ENCODE peak calls at places on chromosome 1, in seven cellular contexts. R is Kasumi-1; B is stromal cell of bone marrow; H is stimulated activated CD8-positive, alpha-beta memory T cell treated with anti-CD3 and anti-CD28 coated beads, Interleukin-15, amount 100 ng/mL, for 24 hours; K is fibroblast of the conjunctiva; T is activated naive CD8-positive, alpha-beta T cell treated with anti-CD3 and anti-CD28 coated beads, Interleukin-2, amount 10 ng/mL, durations not matched to agents 7 days and 5 days; A is GM20000. J is an unnamed sample.

GRCh38 chr1:155075535-155075934 is 3.1 kb upstream of the EFNA3 start:
- DNase-seq in B (no peak), T (no peak), H (no peak), R (no peak), K (no peak), A (no peak), J (no peak)

GRCh38 chr1:21724098-21724497 is 54.9 kb upstream of the RAP1GAP start:
- DNase-seq in A (no peak), T (no peak), H (no peak), R (no peak), B (no peak), K (no peak), J (no peak)

GRCh38 chr1:11796036-11796828 is 9.5 kb downstream of the MTHFR start:
- DNase-seq in R (no peak), K (no peak), A (no peak), H (no peak), B (no peak), T (no peak), J (no peak)

GRCh38 chr1:3699596-3699995 is 47.3 kb downstream of the TP73 start:
- DNase-seq in A (no peak), K (no peak), R (no peak), H (no peak), T (no peak), B (no peak), J (no peak)

GRCh38 chr1:151680391-151680790 is 36.2 kb downstream of the CELF3 start:
- DNase-seq in B (no peak), T (no peak), K (no peak), H (no peak), R (no peak), A (no peak), J (no peak)

GRCh38 chr1:6554031-6554906 is at the start of gene NOL9:
- DNase-seq in A (peak), T (peak), B (peak), K (peak), H (peak), R (peak), J (peak)

GRCh38 chr1:160951443-160952128 is 3.0 kb downstream of the ITLN2 start:
- DNase-seq in B (peak), A (peak), K (peak), R (peak), T (peak), H (peak), J (peak)

GRCh38 chr1:195495720-195496635 is 1112.3 kb downstream of the KCNT2 start:
- DNase-seq in B (no peak), H (no peak), A (no peak), R (no peak), T (no peak), K (no peak), J (no peak)

GRCh38 chr1:3151456-3151855 is 82.5 kb downstream of the PRDM16 start:
- DNase-seq in B (no peak), R (no peak), H (no peak), T (no peak), K (no peak), A (no peak), J (no peak)

GRCh38 chr1:6127587-6128163 is 52.4 kb downstream of the CHD5 start:
- DNase-seq in A (peak), B (peak), H (peak), T (peak), R (no peak), K (peak), J (peak)